ENCODE peak calls at places on chromosomes 4 and X, in six cellular contexts. D is neural crest cell, K is astrocyte of the cerebellum, Q is WERI-Rb-1, C is HFFc6, P is epithelial cell of esophagus. H is an unnamed sample.

GRCh38 chrX:151714367-151714766 is 1.5 kb upstream of the FATE1 start:
- DNase-seq in C (no peak), Q (no peak), P (no peak), K (no peak), D (no peak), H (no peak)

GRCh38 chrX:103722505-103722904 is 11.8 kb downstream of the TMEM31 start:
- DNase-seq in D (no peak), P (peak; percentile 86), Q (no peak), C (peak; percentile 29), K (no peak), H (no peak)

GRCh38 chr4:106985830-106986229 is 50.3 kb downstream of the DKK2 start:
- DNase-seq in C (no peak), D (no peak), K (peak; percentile 2), P (peak; percentile 22), Q (no peak), H (no peak)

GRCh38 chr4:89724716-89725115 is 112.2 kb downstream of the SNCA start:
- DNase-seq in K (no peak), C (peak; percentile 84), Q (no peak), D (no peak), P (peak; percentile 76), H (no peak)

GRCh38 chrX:85516131-85516530 is 136.7 kb upstream of the POF1B start:
- DNase-seq in K (no peak), C (no peak), Q (no peak), D (no peak), P (peak; percentile 86), H (no peak)

GRCh38 chr4:97531351-97531750 is 611.9 kb downstream of the STPG2 start:
- DNase-seq in C (no peak), D (no peak), Q (no peak), P (no peak), K (no peak), H (no peak)

GRCh38 chrX:143648705-143649104 is 12.8 kb upstream of the SLITRK4 start:
- DNase-seq in P (peak; percentile 31), K (no peak), D (peak; percentile 1), C (no peak), Q (no peak), H (no peak)

GRCh38 chr4:137949746-137950145 is 292.4 kb downstream of the SLC7A11 start:
- DNase-seq in Q (no peak), P (peak; percentile 20), D (no peak), K (no peak), C (peak; percentile 20), H (no peak)

GRCh38 chr4:74365761-74366160 is 816 bp downstream of the EREG start:
- DNase-seq in P (peak; percentile 39), Q (no peak), K (no peak), C (peak; percentile 20), D (no peak), H (peak; percentile 20)

GRCh38 chr4:86108152-86108551 is 251.7 kb downstream of the MAPK10 start:
- DNase-seq in K (peak; percentile 22), D (no peak), Q (no peak), P (peak; percentile 41), C (no peak), H (no peak)

GRCh38 chr4:88765729-88766128 is 68.1 kb upstream of the NAP1L5 start:
- DNase-seq in D (no peak), P (peak; percentile 78), K (peak; percentile 74), Q (no peak), C (peak; percentile 83), H (no peak)

GRCh38 chrX:44767308-44767707 is 76.5 kb upstream of the DUSP21 start:
- DNase-seq in P (no peak), C (no peak), Q (no peak), K (no peak), D (no peak), H (no peak)

GRCh38 chr4:22389240-22389871 is 126.5 kb downstream of the ADGRA3 start:
- DNase-seq in Q (peak; percentile 59), P (peak; percentile 76), K (peak; percentile 72), D (peak; percentile 44), C (peak; percentile 79), H (peak; percentile 49)

GRCh38 chr4:40307627-40308497 is 27.3 kb upstream of the CHRNA9 start:
- DNase-seq in P (no peak), C (no peak), K (no peak), Q (no peak), D (no peak), H (no peak)

GRCh38 chr4:69843301-69843700 is 16.6 kb downstream of the SULT1E1 start:
- DNase-seq in K (no peak), Q (no peak), C (no peak), D (no peak), P (no peak), H (no peak)

GRCh38 chr4:20253799-20254409 is 2.2 kb downstream of the SLIT2 start:
- DNase-seq in K (no peak), P (peak; percentile 15), D (no peak), C (no peak), Q (peak; percentile 31), H (peak; percentile 56)

GRCh38 chrX:22975786-22976185 is 24.0 kb upstream of the DDX53 start:
- DNase-seq in C (no peak), P (no peak), D (no peak), Q (no peak), K (no peak), H (no peak)

GRCh38 chr4:139015269-139015947 is at the start of gene NOCT:
- DNase-seq in D (peak; percentile 79), P (peak; percentile 96), C (peak; percentile 94), Q (peak; percentile 97), K (peak; percentile 77), H (peak; percentile 88)
- TF ChIP-seq CTCF in D (peak; percentile 16), P (no peak), C (no peak), Q (peak; percentile 26), K (no peak), H (no peak)

GRCh38 chrX:42978655-42979379 is 200.9 kb upstream of the PPP1R2C start:
- DNase-seq in P (no peak), D (no peak), Q (no peak), K (no peak), C (no peak), H (no peak)
- TF ChIP-seq CTCF in P (no peak), D (no peak), Q (no peak), K (no peak), C (no peak), H (no peak)

GRCh38 chrX:110417128-110417527 is 58.5 kb downstream of the RTL9 start:
- DNase-seq in D (no peak), Q (no peak), P (no peak), K (no peak), C (no peak), H (no peak)

GRCh38 chrX:110415440-110416167 is 57.0 kb downstream of the RTL9 start:
- DNase-seq in D (no peak), P (peak; percentile 25), Q (no peak), C (peak; percentile 58), K (no peak), H (no peak)

GRCh38 chrX:110420771-110421498 is 62.3 kb downstream of the RTL9 start:
- DNase-seq in K (no peak), C (no peak), Q (no peak), P (no peak), D (peak; percentile 20), H (no peak)

GRCh38 chrX:110418857-110419249 is 60.2 kb downstream of the RTL9 start:
- DNase-seq in C (peak; percentile 28), K (no peak), Q (peak; percentile 39), P (peak; percentile 29), D (no peak), H (no peak)

GRCh38 chrX:110418220-110418856 is 59.7 kb downstream of the RTL9 start:
- DNase-seq in K (peak; percentile 49), C (peak; percentile 70), D (peak; percentile 39), P (peak; percentile 55), Q (peak; percentile 20), H (peak; percentile 49)
- TF ChIP-seq CTCF in K (peak; percentile 63), C (peak; percentile 72), D (peak; percentile 68), P (peak; percentile 58), Q (peak; percentile 32), H (peak; percentile 55)

GRCh38 chrX:37753384-37753783 is 26.5 kb upstream of the CYBB start:
- DNase-seq in D (no peak), C (no peak), K (no peak), P (no peak), Q (no peak), H (no peak)

GRCh38 chrX:37755073-37755472 is 24.8 kb upstream of the CYBB start:
- DNase-seq in D (no peak), C (no peak), K (no peak), P (no peak), Q (no peak), H (no peak)

GRCh38 chrX:37757082-37757481 is 22.8 kb upstream of the CYBB start:
- DNase-seq in K (no peak), C (no peak), Q (no peak), P (no peak), D (no peak), H (no peak)

GRCh38 chrX:37754518-37754917 is 25.3 kb upstream of the CYBB start:
- DNase-seq in K (no peak), Q (no peak), P (no peak), D (no peak), C (no peak), H (no peak)

GRCh38 chrX:37752941-37753340 is 26.9 kb upstream of the CYBB start:
- DNase-seq in K (no peak), Q (no peak), C (no peak), D (no peak), P (no peak), H (no peak)
- TF ChIP-seq CTCF in K (no peak), Q (no peak), C (no peak), D (no peak), P (no peak), H (no peak)

DNA sequence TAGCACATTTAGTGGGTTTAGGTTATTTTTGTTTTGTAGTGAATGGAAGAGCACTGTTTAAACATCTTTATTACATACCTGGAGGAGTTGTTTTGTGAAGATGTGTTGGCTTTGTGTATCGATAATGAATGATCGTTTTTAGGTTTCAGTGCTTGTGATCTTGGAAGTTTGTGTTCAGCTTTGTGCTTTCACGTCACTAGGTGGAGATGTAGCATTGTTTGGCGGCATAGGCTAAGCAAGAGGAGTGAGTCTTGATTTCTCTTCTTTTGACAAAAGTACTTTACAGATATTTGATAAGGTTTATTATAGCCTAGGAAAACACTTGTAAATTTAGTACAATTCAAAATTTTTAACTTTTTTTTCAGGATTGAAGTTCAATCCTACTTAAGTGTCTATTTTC is 50.4 kb downstream of the PDK3 start:
- DNase-seq in P (peak; percentile 4), K (peak; percentile 16), C (no peak), Q (no peak), D (no peak), H (no peak)
- TF ChIP-seq CTCF in P (peak; percentile 18), K (peak; percentile 47), C (peak; percentile 33), Q (peak; percentile 32), D (peak; percentile 61), H (peak; percentile 13)

GRCh38 chr4:118917582-118917981 is 28.9 kb downstream of the SYNPO2 start:
- DNase-seq in C (no peak), K (no peak), Q (no peak), P (no peak), D (no peak), H (no peak)
- TF ChIP-seq CTCF in C (no peak), K (no peak), Q (no peak), P (no peak), D (no peak), H (no peak)